ENCODE peak calls at places on chromosomes 11 and 22, in six cellular contexts. B, N, E, Z, H and I are unnamed samples.

GRCh38 chr11:41201156-41201555 is 258.3 kb downstream of the LRRC4C start:
- DNase-seq in B (no peak), N (no peak), E (no peak), Z (no peak), H (peak; percentile 88), I (no peak)

GRCh38 chr22:37569921-37570660 is 9.8 kb downstream of the LGALS2 start:
- DNase-seq in B (peak; percentile 97), N (peak; percentile 68), E (peak; percentile 98), Z (no peak), H (peak; percentile 38), I (no peak)

GRCh38 chr22:19643448-19644313 is 70.6 kb upstream of the SEPTIN5 start:
- DNase-seq in B (no peak), N (no peak), E (no peak), Z (no peak), H (no peak), I (no peak)

GRCh38 chr11:36431429-36432092 is 78.5 kb downstream of the TRAF6 start:
- DNase-seq in B (no peak), N (peak; percentile 57), E (no peak), Z (no peak), H (no peak), I (peak; percentile 87)

GRCh38 chr11:65041206-65042035 is at the start of gene SAC3D1:
- DNase-seq in B (no peak), N (peak; percentile 73), E (peak; percentile 90), Z (no peak), H (peak; percentile 72), I (no peak)

GRCh38 chr11:92697461-92698314 is 271.8 kb upstream of the MTNR1B start:
- DNase-seq in B (no peak), N (no peak), E (no peak), Z (no peak), H (no peak), I (no peak)

GRCh38 chr11:31355131-31355530 is 14.4 kb downstream of the DCDC1 start:
- DNase-seq in B (no peak), N (no peak), E (no peak), Z (no peak), H (no peak), I (no peak)

GRCh38 chr22:36940676-36941075 is 27.2 kb downstream of the CSF2RB start:
- DNase-seq in B (no peak), N (peak; percentile 34), E (no peak), Z (no peak), H (peak; percentile 44), I (no peak)

GRCh38 chr22:38033522-38034277 is 23.5 kb upstream of the PICK1 start:
- DNase-seq in B (no peak), N (no peak), E (no peak), Z (peak; percentile 49), H (no peak), I (peak; percentile 67)

GRCh38 chr22:36505998-36506635 is 723 bp downstream of the FOXRED2 start:
- DNase-seq in B (peak; percentile 22), N (peak; percentile 13), E (peak; percentile 81), Z (no peak), H (no peak), I (no peak)

GRCh38 chr11:32478277-32478731 is 43.0 kb upstream of the WT1 start:
- DNase-seq in B (no peak), N (no peak), E (no peak), Z (no peak), H (no peak), I (no peak)

GRCh38 chr11:93099811-93100210 is 98.0 kb downstream of the SLC36A4 start:
- DNase-seq in B (no peak), N (no peak), E (no peak), Z (no peak), H (no peak), I (no peak)

GRCh38 chr11:63762662-63763505 is 5.7 kb downstream of the ZFTA start:
- DNase-seq in B (peak; percentile 43), N (peak; percentile 51), E (no peak), Z (peak; percentile 72), H (peak; percentile 71), I (no peak)

GRCh38 chr11:8533332-8533731 is 60.7 kb downstream of the STK33 start:
- DNase-seq in B (no peak), N (no peak), E (no peak), Z (no peak), H (no peak), I (no peak)

GRCh38 chr11:132024587-132025295 is 654.3 kb downstream of the NTM start:
- DNase-seq in B (no peak), N (no peak), E (no peak), Z (no peak), H (no peak), I (no peak)

GRCh38 chr22:37802310-37803194 is 5.2 kb upstream of the GCAT start:
- DNase-seq in B (peak; percentile 70), N (peak; percentile 73), E (peak; percentile 86), Z (peak; percentile 78), H (peak; percentile 90), I (no peak)

GRCh38 chr11:115759622-115760527 is 255.7 kb upstream of the CADM1 start:
- DNase-seq in B (no peak), N (peak; percentile 12), E (peak; percentile 70), Z (peak; percentile 63), H (peak; percentile 71), I (no peak)

GRCh38 chr22:37999640-38000272 is 15.4 kb upstream of the SOX10 start:
- DNase-seq in B (no peak), N (no peak), E (no peak), Z (peak; percentile 87), H (no peak), I (no peak)

GRCh38 chr11:3203221-3204043 is 15.2 kb downstream of the MRGPRG start:
- DNase-seq in B (no peak), N (no peak), E (peak; percentile 78), Z (peak; percentile 49), H (peak; percentile 69), I (no peak)

GRCh38 chr11:12224537-12224893 is 114.1 kb downstream of the MICAL2 start:
- DNase-seq in B (peak; percentile 38), N (peak; percentile 76), E (peak; percentile 69), Z (peak; percentile 87), H (no peak), I (peak; percentile 82)

GRCh38 chr22:37633693-37634504 is 5.6 kb upstream of the SH3BP1 start:
- DNase-seq in B (peak; percentile 50), N (peak; percentile 84), E (no peak), Z (peak; percentile 94), H (peak; percentile 86), I (peak; percentile 88)

GRCh38 chr11:47506363-47506762 is 46.6 kb downstream of the CELF1 start:
- DNase-seq in B (no peak), N (no peak), E (no peak), Z (no peak), H (no peak), I (no peak)

GRCh38 chr11:26045082-26045481 is 286.8 kb upstream of the ANO3 start:
- DNase-seq in B (no peak), N (no peak), E (no peak), Z (no peak), H (no peak), I (no peak)

GRCh38 chr11:82216927-82217570 is 516.6 kb downstream of the FAM181B start:
- DNase-seq in B (no peak), N (no peak), E (no peak), Z (no peak), H (peak; percentile 66), I (no peak)

GRCh38 chr22:18103527-18104269 is 6.9 kb upstream of the TUBA8 start:
- DNase-seq in B (no peak), N (no peak), E (no peak), Z (no peak), H (no peak), I (no peak)

GRCh38 chr11:128327274-128327673 is 260.1 kb downstream of the ETS1 start:
- DNase-seq in B (no peak), N (no peak), E (no peak), Z (no peak), H (no peak), I (no peak)

GRCh38 chr11:125413226-125413625 is 82.8 kb downstream of the FEZ1 start:
- DNase-seq in B (no peak), N (no peak), E (no peak), Z (no peak), H (no peak), I (no peak)

GRCh38 chr11:22875869-22876473 is 15.7 kb upstream of the CCDC179 start:
- DNase-seq in B (peak; percentile 81), N (peak; percentile 72), E (no peak), Z (no peak), H (peak; percentile 92), I (no peak)

DNA sequence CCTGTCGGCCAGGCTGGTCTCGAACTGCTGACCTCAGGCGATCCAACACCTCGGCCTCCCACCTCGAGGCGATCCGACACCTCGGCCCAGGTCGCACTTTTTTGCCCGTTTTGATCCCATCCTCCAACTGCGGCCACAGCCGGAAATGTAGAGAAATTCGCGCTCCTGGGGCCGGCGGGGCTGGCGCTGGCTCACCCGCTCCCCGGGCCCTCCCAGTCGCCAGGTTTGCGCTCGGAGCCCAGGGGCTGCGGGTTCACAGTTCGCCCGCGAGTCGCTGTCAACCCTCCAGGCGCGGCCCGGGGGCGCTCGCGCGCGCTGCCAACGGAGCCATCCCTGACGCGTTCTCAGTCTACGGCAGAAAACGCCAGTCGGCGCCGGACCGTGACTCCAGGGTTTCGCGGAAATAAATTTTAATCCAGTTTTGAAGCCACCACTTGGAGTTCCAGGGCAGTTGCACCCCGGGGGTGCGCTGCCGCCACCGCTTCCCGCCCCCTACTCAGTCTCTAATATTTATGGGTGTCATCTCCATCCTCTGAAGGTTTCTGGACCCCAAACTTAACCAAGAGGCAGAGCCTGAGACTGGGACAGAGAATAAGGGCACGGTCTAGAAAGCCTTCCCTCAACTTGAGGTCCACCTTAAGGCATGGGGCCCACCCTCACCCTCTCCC is 1.5 kb upstream of the KLHDC7B start:
- DNase-seq in B (peak; percentile 69), N (peak; percentile 91), E (peak; percentile 89), Z (peak; percentile 85), H (peak; percentile 93), I (peak; percentile 76)
- H3K4me3 ChIP-seq in B (no peak overlapping the region), N (no peak overlapping the region), E (no peak overlapping the region), Z (peak overlapping the region; percentile 52), H (peak overlapping the region; percentile 44), I (peak overlapping the region; percentile 33)

GRCh38 chr11:1730230-1730629 is 20.2 kb downstream of the IFITM10 start:
- DNase-seq in B (no peak), N (no peak), E (no peak), Z (no peak), H (no peak), I (no peak)
- TF ChIP-seq CTCF in B (no peak), N (no peak), E (no peak), Z (no peak), H (no peak), I (no peak)

GRCh38 chr11:77191429-77191822 is 63.4 kb downstream of the MYO7A start:
- DNase-seq in B (peak; percentile 32), N (no peak), E (peak; percentile 56), Z (no peak), H (no peak), I (no peak)
- H3K27ac ChIP-seq in B (no peak overlapping the region), N (peak overlapping the region; percentile 40), E (no peak overlapping the region), Z (no peak overlapping the region), H (no peak overlapping the region), I (no peak overlapping the region)

GRCh38 chr11:122155001-122155400 is 39.0 kb upstream of the BLID start:
- DNase-seq in B (no peak), N (no peak), E (no peak), Z (no peak), H (no peak), I (no peak)
- H3K4me3 ChIP-seq in B (no peak overlapping the region), N (no peak overlapping the region), E (no peak overlapping the region), Z (peak overlapping the region; percentile 73), H (no peak overlapping the region), I (no peak overlapping the region)

GRCh38 chr11:130068986-130069683 is 559 bp upstream of the APLP2 start:
- DNase-seq in B (no peak), N (peak; percentile 75), E (peak; percentile 87), Z (peak; percentile 91), H (peak; percentile 67), I (peak; percentile 73)
- TF ChIP-seq CTCF in B (peak; percentile 47), N (peak; percentile 28), E (no peak), Z (peak; percentile 27), H (no peak), I (no peak)